ENCODE peak calls at places on chromosome 15, in four cellular contexts. U, R, C and L are unnamed samples.

GRCh38 chr15:63528138-63528659 is 23.8 kb downstream of the USP3 start:
- DNase-seq in U (no peak), R (no peak), C (no peak), L (no peak)

GRCh38 chr15:25242957-25243799 is 195.6 kb downstream of the UBE3A start:
- DNase-seq in U (peak), R (no peak), C (no peak), L (no peak)

GRCh38 chr15:79007066-79007465 is 62.2 kb upstream of the CTSH start:
- DNase-seq in U (no peak), R (peak), C (no peak), L (no peak)

GRCh38 chr15:78438595-78439285 is 724 bp downstream of the IREB2 start:
- DNase-seq in U (no peak), R (peak), C (no peak), L (no peak)

GRCh38 chr15:65285291-65286068 is 1.2 kb downstream of the PARP16 start:
- DNase-seq in U (no peak), R (no peak), C (no peak), L (no peak)

GRCh38 chr15:60358935-60359672 is 38.7 kb downstream of the ANXA2 start:
- DNase-seq in U (no peak), R (no peak), C (no peak), L (no peak)

GRCh38 chr15:57432141-57432701 is 55.9 kb downstream of the CGNL1 start:
- DNase-seq in U (no peak), R (no peak), C (no peak), L (no peak)

GRCh38 chr15:71313806-71314205 is 198.5 kb downstream of the THSD4 start:
- DNase-seq in U (no peak), R (no peak), C (no peak), L (no peak)

GRCh38 chr15:70245932-70246622 is 148.4 kb upstream of the TLE3 start:
- DNase-seq in U (peak), R (no peak), C (no peak), L (no peak)

GRCh38 chr15:63500265-63501250 is 3.8 kb upstream of the USP3 start:
- DNase-seq in U (no peak), R (no peak), C (no peak), L (no peak)

GRCh38 chr15:99504823-99505551 is 60.8 kb upstream of the MEF2A start:
- DNase-seq in U (no peak), R (no peak), C (no peak), L (no peak)

GRCh38 chr15:77723756-77724155 is 91.0 kb upstream of the LINGO1 start:
- DNase-seq in U (no peak), R (no peak), C (no peak), L (no peak)

GRCh38 chr15:63858881-63859280 is 25.1 kb upstream of the HERC1 start:
- DNase-seq in U (no peak), R (no peak), C (no peak), L (no peak)

GRCh38 chr15:91116379-91117067 is 16.5 kb downstream of the SV2B start:
- DNase-seq in U (no peak), R (peak), C (no peak), L (no peak)

GRCh38 chr15:74817370-74817737 is 4.7 kb downstream of the LMAN1L start:
- DNase-seq in U (no peak), R (peak), C (no peak), L (no peak)

GRCh38 chr15:36230741-36231140 is 348.7 kb upstream of the CDIN1 start:
- DNase-seq in U (no peak), R (peak), C (no peak), L (no peak)

GRCh38 chr15:78709263-78709882 is 68.4 kb upstream of the CHRNB4 start:
- DNase-seq in U (peak), R (peak), C (no peak), L (peak)

GRCh38 chr15:64635486-64635815 is 139.9 kb downstream of the RBPMS2 start:
- DNase-seq in U (no peak), R (no peak), C (no peak), L (no peak)

GRCh38 chr15:42215854-42216829 is 8.0 kb upstream of the VPS39 start:
- DNase-seq in U (no peak), R (peak), C (no peak), L (no peak)

GRCh38 chr15:69526086-69526485 is 73.5 kb downstream of the RPLP1 start:
- DNase-seq in U (no peak), R (no peak), C (no peak), L (no peak)